ENCODE peak calls at places on chromosomes 5 and 9, in seven cellular contexts. X is H1, H is hepatocyte, F is heart right ventricle, W is AG04450, B is small intestine, Z is aorta. R is an unnamed sample.

GRCh38 chr9:109213300-109214121 is 46.5 kb upstream of the FRRS1L start:
- DNase-seq in Z (no peak), X (no peak), W (no peak), B (no peak), F (no peak), H (no peak), R (no peak)

GRCh38 chr9:108039491-108039890 is 549.9 kb upstream of the KLF4 start:
- DNase-seq in H (no peak), W (no peak), Z (no peak), B (no peak), X (no peak), F (no peak), R (no peak)

GRCh38 chr5:68007446-68007845 is 208.1 kb upstream of the PIK3R1 start:
- DNase-seq in H (peak), W (peak), B (peak), Z (no peak), X (no peak), F (no peak), R (no peak)

GRCh38 chr9:84481819-84482218 is 141.3 kb upstream of the SLC28A3 start:
- DNase-seq in B (no peak), H (no peak), W (no peak), F (no peak), Z (no peak), X (no peak), R (no peak)

GRCh38 chr5:126871441-126871840 is 94.5 kb downstream of the LMNB1 start:
- DNase-seq in F (no peak), X (no peak), Z (no peak), H (no peak), B (no peak), W (no peak), R (no peak)

GRCh38 chr5:64644831-64645230 is 45.5 kb upstream of the SHISAL2B start:
- DNase-seq in F (no peak), H (no peak), X (no peak), W (no peak), B (no peak), Z (no peak), R (no peak)

GRCh38 chr5:167895899-167896659 is 395.4 kb upstream of the WWC1 start:
- DNase-seq in W (no peak), Z (no peak), X (peak), F (no peak), H (no peak), B (no peak), R (no peak)

GRCh38 chr5:80238778-80239679 is 16.8 kb downstream of the SERINC5 start:
- DNase-seq in H (no peak), F (peak), W (no peak), B (peak), Z (peak), X (no peak), R (no peak)

GRCh38 chr5:139787568-139788293 is 7.9 kb upstream of the PSD2 start:
- DNase-seq in X (peak), W (peak), H (peak), B (peak), Z (peak), F (peak), R (peak)

GRCh38 chr9:103037508-103038477 is 42.7 kb downstream of the CYLC2 start:
- DNase-seq in Z (no peak), B (no peak), W (no peak), X (no peak), F (peak), H (peak), R (no peak)

GRCh38 chr5:137470111-137470920 is 28.8 kb downstream of the SPOCK1 start:
- DNase-seq in H (peak), Z (no peak), B (no peak), W (peak), X (no peak), F (no peak), R (no peak)

GRCh38 chr5:14707811-14708210 is 43.3 kb downstream of the OTULIN start:
- DNase-seq in Z (no peak), F (no peak), X (no peak), B (no peak), H (no peak), W (no peak), R (no peak)

GRCh38 chr5:111680737-111681413 is 76.1 kb downstream of the NREP start:
- DNase-seq in Z (no peak), H (peak), F (peak), B (peak), X (no peak), W (peak), R (no peak)

GRCh38 chr5:102596951-102597350 is 98.2 kb upstream of the SLCO6A1 start:
- DNase-seq in Z (no peak), H (no peak), W (no peak), B (no peak), X (no peak), F (no peak), R (no peak)

GRCh38 chr9:129697111-129697955 is 31.9 kb downstream of the PRRX2 start:
- DNase-seq in X (peak), H (peak), B (no peak), Z (peak), F (peak), W (peak), R (no peak)

GRCh38 chr5:138504799-138505198 is 38.2 kb downstream of the ETF1 start:
- DNase-seq in W (no peak), X (no peak), F (peak), Z (no peak), B (no peak), H (no peak), R (no peak)

GRCh38 chr5:172458956-172459355 is 4.6 kb upstream of the SH3PXD2B start:
- DNase-seq in B (no peak), X (no peak), H (no peak), Z (no peak), W (no peak), F (no peak), R (no peak)

GRCh38 chr5:137761020-137761516 is 6.9 kb upstream of the HNRNPA0 start:
- DNase-seq in B (no peak), Z (no peak), X (no peak), F (no peak), H (no peak), W (no peak), R (no peak)

GRCh38 chr5:180160215-180160614 is 48.8 kb downstream of the RASGEF1C start:
- DNase-seq in B (no peak), F (no peak), H (no peak), W (no peak), X (no peak), Z (no peak), R (no peak)

GRCh38 chr5:126568206-126568755 is 26.7 kb downstream of the ALDH7A1 start:
- DNase-seq in Z (no peak), B (no peak), W (no peak), H (no peak), F (no peak), X (no peak), R (no peak)

GRCh38 chr5:9549941-9550340 is 4.1 kb upstream of the SEMA5A start:
- DNase-seq in Z (no peak), H (no peak), X (no peak), W (no peak), B (no peak), F (no peak), R (no peak)

GRCh38 chr9:93587651-93588347 is 11.4 kb downstream of the PHF2 start:
- DNase-seq in F (no peak), W (no peak), B (no peak), X (no peak), H (peak), Z (peak), R (no peak)

GRCh38 chr5:130532786-130533185 is 628.5 kb downstream of the CHSY3 start:
- DNase-seq in F (no peak), W (no peak), Z (no peak), H (no peak), B (no peak), X (no peak), R (no peak)

GRCh38 chr5:111628901-111629300 is 116.6 kb upstream of the STARD4 start:
- DNase-seq in W (no peak), B (no peak), X (no peak), F (no peak), H (no peak), Z (no peak), R (no peak)

GRCh38 chr5:122153774-122154173 is 24.4 kb downstream of the ZNF474 start:
- DNase-seq in Z (no peak), H (no peak), X (no peak), F (no peak), B (no peak), W (no peak), R (no peak)

GRCh38 chr5:39712316-39713223 is 287.8 kb upstream of the DAB2 start:
- DNase-seq in B (no peak), Z (no peak), F (no peak), H (no peak), X (no peak), W (no peak), R (no peak)

GRCh38 chr9:109912726-109913460 is 132.9 kb downstream of the PALM2AKAP2 start:
- DNase-seq in H (no peak), W (no peak), X (no peak), F (no peak), B (no peak), Z (no peak), R (no peak)

GRCh38 chr9:117782931-117783788 is 79.0 kb downstream of the TLR4 start:
- DNase-seq in Z (peak), X (peak), B (peak), H (peak), W (no peak), F (peak), R (peak)

GRCh38 chr5:175657593-175658271 is at the start of gene HRH2:
- DNase-seq in H (peak), W (no peak), Z (peak), X (peak), F (peak), B (peak), R (no peak)

GRCh38 chr9:76717611-76718010 is 46.6 kb upstream of the PCA3 start:
- DNase-seq in W (no peak), B (no peak), X (no peak), H (no peak), Z (no peak), F (no peak), R (no peak)

GRCh38 chr9:94676446-94677148 is 37.3 kb upstream of the FBP1 start:
- DNase-seq in X (no peak), H (no peak), Z (no peak), W (no peak), F (no peak), B (no peak), R (no peak)

GRCh38 chr9:94680020-94680419 is 40.7 kb upstream of the FBP1 start:
- DNase-seq in W (no peak), F (no peak), B (no peak), H (no peak), Z (no peak), X (no peak), R (no peak)

GRCh38 chr9:94680621-94681020 is 41.3 kb upstream of the FBP1 start:
- DNase-seq in W (no peak), F (no peak), B (no peak), X (no peak), Z (no peak), H (no peak), R (no peak)

GRCh38 chr9:94672811-94673487 is 33.6 kb upstream of the FBP1 start:
- DNase-seq in X (no peak), W (no peak), H (no peak), F (no peak), B (no peak), Z (no peak), R (no peak)

GRCh38 chr9:94675008-94675841 is 35.9 kb upstream of the FBP1 start:
- DNase-seq in X (no peak), F (no peak), W (no peak), Z (no peak), H (no peak), B (no peak), R (no peak)
- H3K27ac ChIP-seq in X (no peak), F (no peak), W (no peak), Z (peak), H (peak), B (no peak), R (no peak)

GRCh38 chr5:148730955-148731898 is 76.9 kb upstream of the HTR4 start:
- DNase-seq in H (peak), B (peak), W (peak), F (peak), Z (peak), X (peak), R (peak)
- H3K27ac ChIP-seq in H (no peak), B (no peak), W (no peak), F (no peak), Z (no peak), X (no peak), R (no peak)

GRCh38 chr5:52073993-52074689 is 690.9 kb downstream of the ISL1 start:
- DNase-seq in Z (no peak), H (no peak), B (no peak), X (no peak), W (no peak), F (no peak), R (no peak)
- H3K27ac ChIP-seq in Z (no peak), H (no peak), B (no peak), X (no peak), W (no peak), F (no peak), R (no peak)

GRCh38 chr5:178232920-178233429 is 373 bp upstream of the PHYKPL start:
- DNase-seq in F (no peak), W (no peak), Z (peak), B (no peak), X (no peak), H (no peak), R (no peak)
- H3K27ac ChIP-seq in F (peak), W (peak), Z (peak), B (peak), X (no peak), H (peak), R (peak)

DNA sequence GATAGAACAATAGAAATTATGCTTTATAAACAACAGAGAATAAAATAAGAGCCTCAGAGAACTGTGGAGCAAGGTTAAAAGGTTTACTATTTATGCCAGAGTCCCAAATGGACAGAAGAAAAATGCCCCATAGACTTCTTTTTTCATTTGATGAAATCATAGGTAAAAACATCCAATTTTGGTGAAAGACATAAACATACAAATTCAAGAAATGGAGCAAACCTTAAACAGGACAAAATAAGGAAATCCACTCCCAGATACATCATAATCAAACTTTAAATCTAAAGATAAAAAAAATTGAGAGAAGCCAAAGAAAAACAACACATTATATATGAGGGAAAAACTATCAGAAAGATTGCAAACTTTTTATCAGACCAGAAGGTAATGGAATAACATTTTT is 182.8 kb downstream of the GADD45G start:
- DNase-seq in X (no peak), F (no peak), B (no peak), Z (no peak), W (no peak), H (no peak), R (no peak)
- H3K27ac ChIP-seq in X (no peak), F (no peak), B (no peak), Z (no peak), W (no peak), H (no peak), R (no peak)

GRCh38 chr5:55633574-55634203 is 78.4 kb downstream of the SLC38A9 start:
- DNase-seq in H (no peak), B (no peak), W (no peak), X (no peak), F (peak), Z (no peak), R (no peak)
- H3K27ac ChIP-seq in H (no peak), B (no peak), W (no peak), X (no peak), F (peak), Z (peak), R (no peak)

GRCh38 chr5:96336351-96336985 is 96.6 kb downstream of the PCSK1 start:
- DNase-seq in H (peak), W (peak), Z (no peak), X (peak), B (peak), F (peak), R (no peak)
- H3K27ac ChIP-seq in H (peak), W (no peak), Z (no peak), X (no peak), B (no peak), F (no peak), R (no peak)

DNA sequence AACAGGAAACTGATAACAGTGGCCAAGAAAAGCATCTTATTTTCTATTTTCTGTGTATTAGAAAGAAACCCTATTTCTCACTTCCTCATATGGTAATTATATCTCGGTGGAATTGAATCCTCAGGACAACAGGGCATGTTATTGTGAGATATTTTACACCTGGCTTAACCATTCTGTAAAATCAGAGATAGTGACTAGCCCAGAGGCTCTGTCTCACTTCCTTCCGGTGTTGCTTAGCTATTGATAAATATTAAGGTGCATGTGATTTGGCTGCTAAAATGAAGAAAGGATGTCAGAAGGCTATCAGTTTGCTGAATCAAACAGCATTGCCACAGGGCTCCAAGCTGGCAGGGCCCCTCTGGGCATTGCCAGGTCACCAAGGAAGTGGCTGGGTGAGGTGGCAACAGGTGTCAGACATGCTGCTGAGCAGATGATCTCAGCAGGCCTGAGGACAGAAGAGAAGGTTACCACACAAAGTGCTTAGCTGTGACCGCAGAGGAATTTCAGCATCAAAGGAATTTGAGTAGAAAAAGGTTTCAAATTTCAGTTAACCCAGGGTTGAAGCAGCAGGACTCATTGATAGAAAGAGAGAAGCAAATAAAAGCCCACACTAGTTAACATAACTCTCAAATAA is 330.7 kb downstream of the PDE4D start:
- DNase-seq in B (peak), W (peak), Z (no peak), X (no peak), H (no peak), F (no peak), R (peak)
- H3K27ac ChIP-seq in B (no peak), W (no peak), Z (no peak), X (no peak), H (no peak), F (no peak), R (peak)

GRCh38 chr9:133167769-133168168 is 4.1 kb upstream of the GBGT1 start:
- DNase-seq in F (no peak), Z (peak), H (no peak), X (no peak), W (no peak), B (no peak), R (no peak)
- H3K27ac ChIP-seq in F (no peak), Z (no peak), H (no peak), X (no peak), W (no peak), B (no peak), R (no peak)

GRCh38 chr5:177469061-177469628 is 4.3 kb downstream of the DBN1 start:
- DNase-seq in H (no peak), F (no peak), B (no peak), X (peak), W (no peak), Z (peak), R (no peak)
- H3K27ac ChIP-seq in H (no peak), F (peak), B (no peak), X (peak), W (peak), Z (no peak), R (no peak)

R was measured in GM12878.